ENCODE peak calls at places on chromosomes 3 and 15, in eight cellular contexts. A is GM23338, T is adrenal gland, R is A549, C is A673, K is stomach, W is SJSA1, N is transverse colon. L is an unnamed sample.
A peak's percentile ranks its signal among the peaks of the same experiment; 100 is the strongest.

GRCh38 chr3:108420926-108421325 is 89.5 kb downstream of the MYH15 start:
- DNase-seq in A (no peak), T (no peak), R (no peak), C (no peak), K (no peak), W (no peak), N (no peak), L (no peak)

GRCh38 chr15:95837605-95838004 is 492.9 kb upstream of the NR2F2 start:
- DNase-seq in A (no peak), T (no peak), R (no peak), C (no peak), K (no peak), W (no peak), N (no peak), L (no peak)

GRCh38 chr15:33735637-33736247 is 232.6 kb upstream of the CHRM5 start:
- DNase-seq in A (peak; percentile 60), T (peak; percentile 38), R (peak; percentile 46), C (peak; percentile 22), K (peak; percentile 28), W (peak; percentile 24), N (peak; percentile 14), L (no peak)

GRCh38 chr15:40768492-40769309 is 1.1 kb upstream of the C15orf62 start:
- DNase-seq in A (no peak), T (no peak), R (no peak), C (no peak), K (peak; percentile 53), W (peak; percentile 41), N (peak; percentile 66), L (no peak)

GRCh38 chr3:43733459-43734384 is 43.0 kb downstream of the ABHD5 start:
- DNase-seq in A (peak; percentile 47), T (peak; percentile 30), R (no peak), C (no peak), K (no peak), W (no peak), N (no peak), L (no peak)

GRCh38 chr3:107604057-107604802 is 81.5 kb downstream of the BBX start:
- DNase-seq in A (no peak), T (no peak), R (no peak), C (no peak), K (no peak), W (no peak), N (no peak), L (no peak)

GRCh38 chr3:126083511-126083912 is 412 bp downstream of the SLC41A3 start:
- DNase-seq in A (peak; percentile 65), T (peak; percentile 50), R (peak; percentile 35), C (peak; percentile 43), K (peak; percentile 49), W (peak; percentile 37), N (peak; percentile 51), L (no peak)

GRCh38 chr15:72735111-72735510 is 48.4 kb downstream of the ADPGK start:
- DNase-seq in A (no peak), T (no peak), R (no peak), C (no peak), K (no peak), W (no peak), N (no peak), L (no peak)

GRCh38 chr3:5768546-5768945 is 581.0 kb downstream of the EDEM1 start:
- DNase-seq in A (no peak), T (no peak), R (no peak), C (no peak), K (no peak), W (no peak), N (no peak), L (no peak)

GRCh38 chr15:75923756-75924155 is 20.1 kb downstream of the FBXO22 start:
- DNase-seq in A (no peak), T (no peak), R (no peak), C (no peak), K (no peak), W (no peak), N (no peak), L (no peak)

GRCh38 chr15:64044315-64045105 is 1.8 kb downstream of the DAPK2 start:
- DNase-seq in A (no peak), T (no peak), R (no peak), C (no peak), K (peak; percentile 31), W (no peak), N (no peak), L (no peak)

GRCh38 chr3:106829206-106829605 is 548.0 kb upstream of the CCDC54 start:
- DNase-seq in A (peak; percentile 59), T (no peak), R (no peak), C (no peak), K (no peak), W (peak; percentile 27), N (no peak), L (no peak)

GRCh38 chr15:88428805-88429605 is 38.2 kb downstream of the MRPL46 start:
- DNase-seq in A (no peak), T (no peak), R (no peak), C (no peak), K (no peak), W (no peak), N (no peak), L (no peak)

GRCh38 chr3:98029083-98029482 is 6.0 kb downstream of the GABRR3 start:
- DNase-seq in A (no peak), T (no peak), R (no peak), C (no peak), K (no peak), W (no peak), N (no peak), L (no peak)

GRCh38 chr3:52851348-52851747 is 16.5 kb upstream of the MUSTN1 start:
- DNase-seq in A (peak; percentile 83), T (no peak), R (peak; percentile 52), C (peak; percentile 4), K (no peak), W (no peak), N (no peak), L (no peak)

GRCh38 chr3:195468391-195468776 is 25.6 kb upstream of the ACAP2 start:
- DNase-seq in A (no peak), T (no peak), R (no peak), C (no peak), K (no peak), W (no peak), N (no peak), L (no peak)

GRCh38 chr3:12353796-12354505 is 65.1 kb downstream of the PPARG start:
- DNase-seq in A (no peak), T (no peak), R (no peak), C (peak; percentile 4), K (no peak), W (no peak), N (no peak), L (no peak)

GRCh38 chr15:31035610-31036009 is 44.2 kb upstream of the MTMR10 start:
- DNase-seq in A (no peak), T (no peak), R (no peak), C (no peak), K (no peak), W (no peak), N (no peak), L (no peak)

GRCh38 chr3:23314981-23315805 is 112.1 kb downstream of the UBE2E2 start:
- DNase-seq in A (no peak), T (no peak), R (no peak), C (no peak), K (no peak), W (no peak), N (no peak), L (no peak)

GRCh38 chr3:23308986-23309625 is 106.0 kb downstream of the UBE2E2 start:
- DNase-seq in A (no peak), T (no peak), R (no peak), C (no peak), K (no peak), W (no peak), N (no peak), L (no peak)

GRCh38 chr3:23316924-23317323 is 113.8 kb downstream of the UBE2E2 start:
- DNase-seq in A (no peak), T (no peak), R (no peak), C (no peak), K (no peak), W (no peak), N (no peak), L (no peak)

GRCh38 chr3:23312866-23313265 is 109.7 kb downstream of the UBE2E2 start:
- DNase-seq in A (no peak), T (no peak), R (no peak), C (no peak), K (no peak), W (no peak), N (no peak), L (no peak)
- H3K27ac ChIP-seq in A (no peak overlapping the region), T (no peak overlapping the region), R (no peak overlapping the region), C (no peak overlapping the region), K (no peak overlapping the region), W (no peak overlapping the region), N (no peak overlapping the region), L (no peak overlapping the region)

GRCh38 chr3:133413166-133414020 is 13.5 kb downstream of the BFSP2 start:
- DNase-seq in A (no peak), T (no peak), R (no peak), C (peak; percentile 66), K (no peak), W (peak; percentile 65), N (no peak), L (no peak)
- H3K27ac ChIP-seq in A (no peak overlapping the region), T (no peak overlapping the region), R (no peak overlapping the region), C (peak overlapping the region; percentile 4), K (no peak overlapping the region), W (peak overlapping the region; percentile 97), N (no peak overlapping the region), L (peak overlapping the region; percentile 17)

GRCh38 chr3:48619541-48620524 is 1.7 kb downstream of the TMEM89 start:
- DNase-seq in A (no peak), T (no peak), R (no peak), C (no peak), K (no peak), W (no peak), N (no peak), L (no peak)

GRCh38 chr3:48617559-48617958 is 4.0 kb downstream of the TMEM89 start:
- DNase-seq in A (no peak), T (no peak), R (no peak), C (no peak), K (no peak), W (no peak), N (no peak), L (no peak)

GRCh38 chr3:48609088-48610005 is at the start of gene UQCRC1:
- DNase-seq in A (peak; percentile 95), T (peak; percentile 92), R (peak; percentile 77), C (peak; percentile 86), K (peak; percentile 94), W (peak; percentile 70), N (peak; percentile 94), L (peak; percentile 33)

GRCh38 chr3:48612270-48612669 is 2.8 kb upstream of the UQCRC1 start:
- DNase-seq in A (no peak), T (no peak), R (no peak), C (no peak), K (no peak), W (no peak), N (no peak), L (no peak)

DNA sequence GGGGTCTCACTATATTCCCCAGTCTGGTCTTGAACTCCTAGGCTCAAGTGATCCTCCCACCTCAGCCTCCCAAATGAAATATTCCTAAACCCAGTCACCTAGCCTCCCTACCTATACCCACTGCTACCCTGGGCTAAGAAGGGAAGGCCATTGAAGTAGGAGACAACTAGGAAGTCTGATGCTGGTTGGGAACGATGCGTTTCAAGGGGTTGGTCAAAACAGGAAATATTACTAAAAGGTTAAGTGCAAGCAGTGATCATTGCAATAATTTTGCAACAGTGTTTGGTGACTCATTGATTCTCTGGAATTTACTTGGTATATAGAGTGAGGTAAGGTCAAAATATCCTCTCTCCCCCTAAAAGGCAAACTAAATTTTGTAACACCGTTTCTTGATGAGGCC is 4.6 kb upstream of the UQCRC1 start:
- DNase-seq in A (no peak), T (no peak), R (no peak), C (no peak), K (no peak), W (no peak), N (no peak), L (no peak)
- H3K27ac ChIP-seq in A (no peak overlapping the region), T (no peak overlapping the region), R (peak overlapping the region; percentile 17), C (no peak overlapping the region), K (peak overlapping the region; percentile 31), W (no peak overlapping the region), N (no peak overlapping the region), L (no peak overlapping the region)

GRCh38 chr3:169774186-169774585 is 990 bp downstream of the MYNN start:
- DNase-seq in A (peak; percentile 24), T (no peak), R (no peak), C (no peak), K (no peak), W (no peak), N (no peak), L (no peak)
- H3K27ac ChIP-seq in A (peak overlapping the region; percentile 96), T (no peak overlapping the region), R (no peak overlapping the region), C (peak overlapping the region; percentile 97), K (peak overlapping the region; percentile 99), W (no peak overlapping the region), N (peak overlapping the region; percentile 99), L (peak overlapping the region; percentile 99)